ENCODE peak calls at places on chromosomes 4 and X, in four cellular contexts. J, Y, I and W are unnamed samples.

GRCh38 chrX:4547218-4547836 is 833.9 kb upstream of the PRKX start:
- DNase-seq in J (peak), Y (peak), I (no peak), W (peak)

GRCh38 chrX:6852869-6853268 is 294.6 kb upstream of the STS start:
- DNase-seq in Y (no peak), J (no peak), I (no peak), W (peak)

GRCh38 chrX:74579597-74580209 is 34.7 kb downstream of the RLIM start:
- DNase-seq in I (no peak), J (no peak), Y (no peak), W (no peak)

GRCh38 chr4:26859762-26860156 is 882 bp upstream of the STIM2 start:
- DNase-seq in Y (no peak), J (no peak), I (no peak), W (peak)

GRCh38 chr4:57043304-57044251 is 64.9 kb downstream of the POLR2B start:
- DNase-seq in Y (no peak), J (no peak), I (no peak), W (no peak)

GRCh38 chr4:73189274-73189810 is 69.3 kb downstream of the ANKRD17 start:
- DNase-seq in I (no peak), Y (no peak), J (no peak), W (no peak)

GRCh38 chr4:110138546-110138945 is 59.9 kb downstream of the ELOVL6 start:
- DNase-seq in Y (no peak), J (no peak), I (no peak), W (no peak)

GRCh38 chr4:32472918-32473317 is 1752.7 kb downstream of the PCDH7 start:
- DNase-seq in J (no peak), Y (no peak), I (no peak), W (no peak)

GRCh38 chr4:57109847-57110634 is at the start of gene IGFBP7:
- DNase-seq in J (no peak), Y (no peak), I (peak), W (peak)

GRCh38 chrX:7083021-7083420 is 64.5 kb upstream of the STS start:
- DNase-seq in Y (no peak), J (no peak), I (no peak), W (no peak)